ENCODE peak calls at places on chromosome 16, in four cellular contexts. One of them, this sample, is unnamed.

GRCh38 chr16:73018796-73019455 is 29.0 kb downstream of the ZFHX3 start:
- DNase-seq in neural crest cell: no peak
- DNase-seq in HepG2: no peak
- DNase-seq in cardiac fibroblast: no peak
- DNase-seq in this sample: no peak

GRCh38 chr16:75073551-75074414 is 42.8 kb downstream of the LDHD start:
- DNase-seq in neural crest cell: no peak
- DNase-seq in cardiac fibroblast: no peak
- DNase-seq in HepG2: no peak
- DNase-seq in this sample: no peak

GRCh38 chr16:72739577-72739976 is 308.4 kb downstream of the ZFHX3 start:
- DNase-seq in neural crest cell: no peak
- DNase-seq in HepG2: peak
- DNase-seq in cardiac fibroblast: peak
- DNase-seq in this sample: no peak

GRCh38 chr16:88448461-88449266 is 4.4 kb upstream of the ZFPM1 start:
- DNase-seq in HepG2: no peak
- DNase-seq in neural crest cell: no peak
- DNase-seq in cardiac fibroblast: no peak
- DNase-seq in this sample: no peak

GRCh38 chr16:30997000-30997886 is 12.2 kb downstream of the HSD3B7 start:
- DNase-seq in HepG2: peak
- DNase-seq in neural crest cell: peak
- DNase-seq in cardiac fibroblast: peak
- DNase-seq in this sample: peak

GRCh38 chr16:583470-583814 is 6.4 kb upstream of the RAB40C start:
- DNase-seq in cardiac fibroblast: no peak
- DNase-seq in HepG2: no peak
- DNase-seq in neural crest cell: no peak
- DNase-seq in this sample: no peak

GRCh38 chr16:15810411-15810810 is 46.4 kb downstream of the MYH11 start:
- DNase-seq in neural crest cell: no peak
- DNase-seq in cardiac fibroblast: no peak
- DNase-seq in HepG2: no peak
- DNase-seq in this sample: no peak

GRCh38 chr16:53744449-53744848 is 40.5 kb downstream of the FTO start:
- DNase-seq in cardiac fibroblast: no peak
- DNase-seq in HepG2: peak
- DNase-seq in neural crest cell: no peak
- DNase-seq in this sample: peak

GRCh38 chr16:10571354-10571753 is 9.0 kb downstream of the EMP2 start:
- DNase-seq in HepG2: no peak
- DNase-seq in cardiac fibroblast: no peak
- DNase-seq in neural crest cell: no peak
- DNase-seq in this sample: no peak

GRCh38 chr16:16007743-16008111 is 58.3 kb downstream of the ABCC1 start:
- DNase-seq in neural crest cell: no peak
- DNase-seq in cardiac fibroblast: no peak
- DNase-seq in HepG2: no peak
- DNase-seq in this sample: peak

GRCh38 chr16:29649560-29650494 is 13.2 kb upstream of the SPN start:
- DNase-seq in cardiac fibroblast: no peak
- DNase-seq in neural crest cell: no peak
- DNase-seq in HepG2: no peak
- DNase-seq in this sample: no peak

GRCh38 chr16:11481987-11482386 is 104.7 kb downstream of the LITAF start:
- DNase-seq in neural crest cell: no peak
- DNase-seq in HepG2: no peak
- DNase-seq in cardiac fibroblast: peak
- DNase-seq in this sample: no peak

GRCh38 chr16:47774661-47775060 is 313.5 kb downstream of the PHKB start:
- DNase-seq in neural crest cell: peak
- DNase-seq in cardiac fibroblast: peak
- DNase-seq in HepG2: peak
- DNase-seq in this sample: no peak

GRCh38 chr16:11251525-11252481 is 4.2 kb downstream of the SOCS1 start:
- DNase-seq in cardiac fibroblast: peak
- DNase-seq in neural crest cell: no peak
- DNase-seq in HepG2: no peak
- DNase-seq in this sample: peak

GRCh38 chr16:60645541-60645940 is 1390.7 kb downstream of the CDH8 start:
- DNase-seq in cardiac fibroblast: no peak
- DNase-seq in neural crest cell: no peak
- DNase-seq in HepG2: no peak
- DNase-seq in this sample: no peak

GRCh38 chr16:82643936-82644630 is 17.3 kb downstream of the CDH13 start:
- DNase-seq in HepG2: no peak
- DNase-seq in neural crest cell: no peak
- DNase-seq in cardiac fibroblast: no peak
- DNase-seq in this sample: no peak

GRCh38 chr16:84362410-84362809 is 5.9 kb upstream of the ATP2C2 start:
- DNase-seq in cardiac fibroblast: no peak
- DNase-seq in HepG2: no peak
- DNase-seq in neural crest cell: peak
- DNase-seq in this sample: no peak

GRCh38 chr16:2152695-2153506 is 2.7 kb upstream of the TRAF7 start:
- DNase-seq in cardiac fibroblast: peak
- DNase-seq in HepG2: peak
- DNase-seq in neural crest cell: no peak
- DNase-seq in this sample: peak

DNA sequence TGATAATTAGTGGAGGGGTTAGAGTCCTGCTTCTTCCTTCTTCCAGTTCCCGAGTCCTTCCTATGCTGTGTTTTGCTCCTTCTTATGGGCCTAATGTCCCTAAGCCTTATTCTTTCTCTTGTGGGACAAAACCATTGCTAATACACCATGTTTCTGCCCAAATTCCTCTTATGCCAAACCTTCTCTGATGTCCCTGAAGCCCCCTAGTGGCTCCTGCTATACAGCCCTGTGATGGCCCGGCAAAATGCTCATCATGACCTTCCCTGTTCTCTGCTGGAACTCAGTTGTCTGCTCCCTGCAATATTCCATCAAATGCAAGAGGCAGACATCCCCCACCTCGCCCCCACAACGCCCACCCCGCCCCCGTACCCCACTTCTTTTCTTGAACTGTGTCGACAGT is 171.6 kb downstream of the CDH11 start:
- DNase-seq in neural crest cell: no peak
- DNase-seq in cardiac fibroblast: no peak
- DNase-seq in HepG2: no peak
- DNase-seq in this sample: no peak
- TF ChIP-seq CTCF in neural crest cell: no peak
- TF ChIP-seq CTCF in cardiac fibroblast: peak
- TF ChIP-seq CTCF in HepG2: no peak
- TF ChIP-seq CTCF in this sample: no peak

DNA sequence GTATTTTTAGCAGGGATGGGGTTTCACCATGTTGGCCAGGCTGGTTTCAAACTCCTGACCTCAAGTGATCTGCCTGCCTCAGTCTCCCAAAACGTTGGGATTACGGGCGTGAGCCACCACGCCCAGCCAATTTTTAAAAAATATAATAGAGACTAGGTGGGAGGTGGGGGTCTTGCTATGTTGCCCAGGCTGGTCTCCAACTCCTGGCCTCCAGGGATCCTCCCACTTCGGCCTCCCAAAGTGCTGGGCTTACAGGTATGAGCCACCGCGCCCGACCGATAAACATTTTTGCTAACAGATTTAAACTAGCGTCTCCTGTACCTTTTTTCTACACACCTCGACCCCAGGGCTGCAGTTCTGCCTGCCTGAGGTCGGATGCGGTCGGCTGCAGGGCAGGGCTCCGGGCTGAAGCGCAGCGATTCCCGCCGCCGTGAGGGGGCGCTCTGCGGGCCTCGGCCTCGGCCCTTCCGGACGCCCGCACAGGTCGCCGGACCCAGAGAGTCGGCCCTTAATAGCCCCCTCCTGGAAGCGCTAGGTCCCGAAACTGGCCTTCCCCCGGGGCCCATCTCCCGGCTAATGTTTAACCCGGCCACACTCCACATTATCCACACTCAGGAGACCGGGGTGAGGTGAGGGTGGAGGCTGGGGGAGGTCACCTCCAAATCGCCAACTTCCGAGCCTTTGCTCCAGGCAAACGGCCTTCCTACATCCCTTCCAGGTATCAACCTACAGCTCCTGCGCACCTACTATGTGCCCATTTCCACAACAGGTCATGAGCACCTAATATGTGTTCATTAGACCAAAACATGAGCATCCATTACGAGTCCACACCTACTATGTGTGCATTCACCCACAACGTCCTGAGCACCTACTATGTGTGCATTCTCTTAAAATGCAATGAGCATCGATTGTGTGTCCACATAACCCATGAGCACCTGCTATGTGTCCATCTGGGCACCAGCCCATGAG is 2.0 kb upstream of the GLIS2 start:
- DNase-seq in cardiac fibroblast: peak
- DNase-seq in HepG2: peak
- DNase-seq in neural crest cell: peak
- DNase-seq in this sample: peak
- TF ChIP-seq CTCF in cardiac fibroblast: peak
- TF ChIP-seq CTCF in HepG2: peak
- TF ChIP-seq CTCF in neural crest cell: peak
- TF ChIP-seq CTCF in this sample: peak

GRCh38 chr16:79250457-79251098 is 350.0 kb downstream of the MAF start:
- DNase-seq in neural crest cell: no peak
- DNase-seq in HepG2: no peak
- DNase-seq in cardiac fibroblast: no peak
- DNase-seq in this sample: no peak
- TF ChIP-seq CTCF in neural crest cell: no peak
- TF ChIP-seq CTCF in HepG2: no peak
- TF ChIP-seq CTCF in cardiac fibroblast: no peak
- TF ChIP-seq CTCF in this sample: no peak

GRCh38 chr16:56871172-56871593 is 6.2 kb downstream of the SLC12A3 start:
- DNase-seq in HepG2: peak
- DNase-seq in neural crest cell: no peak
- DNase-seq in cardiac fibroblast: peak
- DNase-seq in this sample: peak
- TF ChIP-seq CTCF in HepG2: peak
- TF ChIP-seq CTCF in neural crest cell: no peak
- TF ChIP-seq CTCF in cardiac fibroblast: peak
- TF ChIP-seq CTCF in this sample: no peak

GRCh38 chr16:65120811-65121721 is 797 bp downstream of the CDH11 start:
- DNase-seq in HepG2: no peak
- DNase-seq in neural crest cell: peak
- DNase-seq in cardiac fibroblast: peak
- DNase-seq in this sample: no peak

GRCh38 chr16:65123846-65124513 is 2.1 kb upstream of the CDH11 start:
- DNase-seq in HepG2: no peak
- DNase-seq in cardiac fibroblast: no peak
- DNase-seq in neural crest cell: no peak
- DNase-seq in this sample: no peak

GRCh38 chr16:65122974-65123845 is 1.3 kb upstream of the CDH11 start:
- DNase-seq in neural crest cell: peak
- DNase-seq in cardiac fibroblast: peak
- DNase-seq in HepG2: no peak
- DNase-seq in this sample: no peak

GRCh38 chr16:65122724-65122973 is 786 bp upstream of the CDH11 start:
- DNase-seq in cardiac fibroblast: no peak
- DNase-seq in neural crest cell: peak
- DNase-seq in HepG2: no peak
- DNase-seq in this sample: no peak

GRCh38 chr16:65121870-65122723 is at the start of gene CDH11:
- DNase-seq in neural crest cell: peak
- DNase-seq in cardiac fibroblast: peak
- DNase-seq in HepG2: no peak
- DNase-seq in this sample: no peak
- TF ChIP-seq CTCF in neural crest cell: peak
- TF ChIP-seq CTCF in cardiac fibroblast: peak
- TF ChIP-seq CTCF in HepG2: no peak
- TF ChIP-seq CTCF in this sample: no peak

DNA sequence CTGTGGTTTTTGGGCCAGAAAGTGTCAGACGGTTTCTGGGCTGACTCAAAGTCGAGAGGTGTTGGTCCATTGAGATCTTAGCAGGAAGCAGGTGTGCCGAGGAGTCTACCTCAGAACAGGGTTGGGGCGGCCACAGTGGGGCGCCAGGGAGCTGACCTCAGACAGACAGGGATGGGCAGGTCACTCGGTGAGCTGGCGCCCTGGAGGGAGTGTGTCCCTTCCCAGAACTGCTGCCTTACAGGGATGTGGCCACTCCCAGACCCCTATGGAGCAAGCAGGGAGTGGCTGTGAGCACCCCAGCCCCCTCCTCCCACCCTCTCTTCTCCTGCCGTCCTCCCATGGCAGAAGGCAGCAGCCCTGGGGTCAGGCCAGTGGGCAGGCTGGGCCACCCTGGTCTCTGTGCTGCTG is 14.0 kb upstream of the DPEP1 start:
- DNase-seq in HepG2: peak
- DNase-seq in neural crest cell: no peak
- DNase-seq in cardiac fibroblast: no peak
- DNase-seq in this sample: no peak
- TF ChIP-seq CTCF in HepG2: peak
- TF ChIP-seq CTCF in neural crest cell: peak
- TF ChIP-seq CTCF in cardiac fibroblast: peak
- TF ChIP-seq CTCF in this sample: peak

GRCh38 chr16:14500791-14501190 is 129.3 kb downstream of the PARN start:
- DNase-seq in neural crest cell: no peak
- DNase-seq in cardiac fibroblast: peak
- DNase-seq in HepG2: no peak
- DNase-seq in this sample: no peak

GRCh38 chr16:14501331-14502255 is 128.5 kb downstream of the PARN start:
- DNase-seq in neural crest cell: no peak
- DNase-seq in HepG2: peak
- DNase-seq in cardiac fibroblast: peak
- DNase-seq in this sample: peak

GRCh38 chr16:14505846-14506245 is 124.2 kb downstream of the PARN start:
- DNase-seq in neural crest cell: no peak
- DNase-seq in cardiac fibroblast: peak
- DNase-seq in HepG2: peak
- DNase-seq in this sample: no peak

GRCh38 chr16:14502256-14502875 is 127.7 kb downstream of the PARN start:
- DNase-seq in neural crest cell: no peak
- DNase-seq in cardiac fibroblast: no peak
- DNase-seq in HepG2: no peak
- DNase-seq in this sample: no peak

GRCh38 chr16:14502932-14503741 is 126.9 kb downstream of the PARN start:
- DNase-seq in neural crest cell: no peak
- DNase-seq in cardiac fibroblast: peak
- DNase-seq in HepG2: no peak
- DNase-seq in this sample: peak
- TF ChIP-seq CTCF in neural crest cell: no peak
- TF ChIP-seq CTCF in cardiac fibroblast: no peak
- TF ChIP-seq CTCF in HepG2: no peak
- TF ChIP-seq CTCF in this sample: no peak

GRCh38 chr16:79757163-79757562 is 156.6 kb upstream of the MAF start:
- DNase-seq in neural crest cell: no peak
- DNase-seq in HepG2: no peak
- DNase-seq in cardiac fibroblast: no peak
- DNase-seq in this sample: no peak
- TF ChIP-seq CTCF in neural crest cell: no peak
- TF ChIP-seq CTCF in HepG2: peak
- TF ChIP-seq CTCF in cardiac fibroblast: no peak
- TF ChIP-seq CTCF in this sample: no peak

This sample was measured in GM06990.